ENCODE peak calls at places on chromosomes 13 and 19, in eight cellular contexts. G is heart left ventricle; B is NCI-H2171; E is ureter; W is CD4-positive, CD25-positive, alpha-beta regulatory T cell; L is Daoy; Y is HFFc6; R is CD8-positive, alpha-beta T cell. N is an unnamed sample.

GRCh38 chr13:68588623-68589022 is 1358.5 kb upstream of the PCDH9 start:
- DNase-seq in G (no peak), B (no peak), E (no peak), W (no peak), L (no peak), Y (no peak), R (no peak), N (peak; percentile 17)

GRCh38 chr19:29475469-29475868 is 50.3 kb upstream of the VSTM2B start:
- DNase-seq in G (no peak), B (no peak), E (no peak), W (no peak), L (no peak), Y (no peak), R (no peak), N (no peak)

GRCh38 chr13:94966380-94966779 is 254.0 kb upstream of the SOX21 start:
- DNase-seq in G (no peak), B (no peak), E (no peak), W (no peak), L (no peak), Y (no peak), R (no peak), N (no peak)

GRCh38 chr19:42369433-42370067 is 20.5 kb downstream of the CNFN start:
- DNase-seq in G (no peak), B (no peak), E (no peak), W (no peak), L (no peak), Y (no peak), R (no peak), N (no peak)

GRCh38 chr19:8095354-8095886 is 42.9 kb downstream of the CCL25 start:
- DNase-seq in G (no peak), B (no peak), E (no peak), W (no peak), L (no peak), Y (no peak), R (no peak), N (no peak)

GRCh38 chr13:42035905-42036521 is 12.4 kb upstream of the DGKH start:
- DNase-seq in G (no peak), B (no peak), E (no peak), W (no peak), L (no peak), Y (peak; percentile 22), R (no peak), N (no peak)

GRCh38 chr13:32314271-32314967 is 744 bp downstream of the ZAR1L start:
- DNase-seq in G (peak; percentile 61), B (no peak), E (no peak), W (no peak), L (no peak), Y (no peak), R (no peak), N (no peak)

GRCh38 chr13:33490461-33491327 is 205.1 kb upstream of the STARD13 start:
- DNase-seq in G (no peak), B (no peak), E (no peak), W (no peak), L (no peak), Y (no peak), R (no peak), N (no peak)

GRCh38 chr19:13096968-13097330 is 5.7 kb downstream of the LYL1 start:
- DNase-seq in G (no peak), B (no peak), E (no peak), W (no peak), L (no peak), Y (no peak), R (no peak), N (no peak)